ENCODE peak calls at places on chromosomes 7 and 10, in nine cellular contexts. One of them, this sample, is unnamed.

GRCh38 chr10:31242902-31243301 is 76.1 kb upstream of the ZEB1 start:
- DNase-seq in WERI-Rb-1: no peak
- DNase-seq in fibroblast of lung: peak; percentile 98
- DNase-seq in transverse colon: no peak
- DNase-seq in heart left ventricle: no peak
- DNase-seq in psoas muscle: no peak
- DNase-seq in heart right ventricle: peak; percentile 9
- DNase-seq in esophagus squamous epithelium: no peak
- DNase-seq in thoracic aorta: no peak
- DNase-seq in this sample: no peak

GRCh38 chr10:52486840-52487611 is 172.9 kb downstream of the DKK1 start:
- DNase-seq in heart right ventricle: no peak
- DNase-seq in thoracic aorta: no peak
- DNase-seq in transverse colon: no peak
- DNase-seq in fibroblast of lung: peak; percentile 93
- DNase-seq in psoas muscle: no peak
- DNase-seq in WERI-Rb-1: no peak
- DNase-seq in esophagus squamous epithelium: no peak
- DNase-seq in heart left ventricle: no peak
- DNase-seq in this sample: no peak

GRCh38 chr7:113367187-113367586 is 248.8 kb upstream of the SMIM30 start:
- DNase-seq in esophagus squamous epithelium: no peak
- DNase-seq in heart left ventricle: no peak
- DNase-seq in thoracic aorta: no peak
- DNase-seq in heart right ventricle: no peak
- DNase-seq in WERI-Rb-1: no peak
- DNase-seq in psoas muscle: no peak
- DNase-seq in transverse colon: no peak
- DNase-seq in fibroblast of lung: no peak
- DNase-seq in this sample: no peak

GRCh38 chr7:108000875-108001758 is 1.8 kb downstream of the LAMB1 start:
- DNase-seq in WERI-Rb-1: peak; percentile 74
- DNase-seq in thoracic aorta: no peak
- DNase-seq in fibroblast of lung: peak; percentile 46
- DNase-seq in psoas muscle: peak; percentile 70
- DNase-seq in transverse colon: peak; percentile 67
- DNase-seq in heart right ventricle: peak; percentile 74
- DNase-seq in heart left ventricle: peak; percentile 76
- DNase-seq in esophagus squamous epithelium: no peak
- DNase-seq in this sample: no peak

GRCh38 chr10:118256825-118257570 is 85.1 kb downstream of the FAM204A start:
- DNase-seq in heart left ventricle: no peak
- DNase-seq in WERI-Rb-1: peak; percentile 65
- DNase-seq in esophagus squamous epithelium: no peak
- DNase-seq in psoas muscle: no peak
- DNase-seq in thoracic aorta: no peak
- DNase-seq in heart right ventricle: no peak
- DNase-seq in transverse colon: no peak
- DNase-seq in fibroblast of lung: no peak
- DNase-seq in this sample: peak; percentile 20

GRCh38 chr10:18303851-18304800 is 163.9 kb downstream of the CACNB2 start:
- DNase-seq in heart right ventricle: no peak
- DNase-seq in esophagus squamous epithelium: no peak
- DNase-seq in WERI-Rb-1: no peak
- DNase-seq in transverse colon: no peak
- DNase-seq in fibroblast of lung: no peak
- DNase-seq in psoas muscle: no peak
- DNase-seq in thoracic aorta: no peak
- DNase-seq in heart left ventricle: no peak
- DNase-seq in this sample: no peak

GRCh38 chr7:6438427-6438826 is 9.3 kb downstream of the DAGLB start:
- DNase-seq in thoracic aorta: no peak
- DNase-seq in transverse colon: no peak
- DNase-seq in esophagus squamous epithelium: no peak
- DNase-seq in heart left ventricle: no peak
- DNase-seq in fibroblast of lung: no peak
- DNase-seq in psoas muscle: no peak
- DNase-seq in heart right ventricle: peak; percentile 33
- DNase-seq in WERI-Rb-1: no peak
- DNase-seq in this sample: no peak

GRCh38 chr10:86596266-86596665 is 58.1 kb upstream of the OPN4 start:
- DNase-seq in fibroblast of lung: peak; percentile 27
- DNase-seq in esophagus squamous epithelium: no peak
- DNase-seq in psoas muscle: no peak
- DNase-seq in transverse colon: no peak
- DNase-seq in thoracic aorta: no peak
- DNase-seq in WERI-Rb-1: no peak
- DNase-seq in heart left ventricle: no peak
- DNase-seq in heart right ventricle: no peak
- DNase-seq in this sample: no peak

GRCh38 chr10:3825862-3826351 is 40.9 kb upstream of the KLF6 start:
- DNase-seq in heart left ventricle: peak; percentile 50
- DNase-seq in WERI-Rb-1: no peak
- DNase-seq in psoas muscle: peak; percentile 79
- DNase-seq in esophagus squamous epithelium: no peak
- DNase-seq in fibroblast of lung: no peak
- DNase-seq in heart right ventricle: peak; percentile 62
- DNase-seq in thoracic aorta: no peak
- DNase-seq in transverse colon: no peak
- DNase-seq in this sample: no peak

GRCh38 chr7:94190599-94191061 is 186.5 kb upstream of the BET1 start:
- DNase-seq in esophagus squamous epithelium: no peak
- DNase-seq in fibroblast of lung: peak; percentile 98
- DNase-seq in WERI-Rb-1: no peak
- DNase-seq in psoas muscle: no peak
- DNase-seq in thoracic aorta: no peak
- DNase-seq in transverse colon: no peak
- DNase-seq in heart right ventricle: peak; percentile 9
- DNase-seq in heart left ventricle: peak; percentile 12
- DNase-seq in this sample: no peak

GRCh38 chr7:19561121-19561805 is 147.6 kb downstream of the POLR1F start:
- DNase-seq in transverse colon: no peak
- DNase-seq in thoracic aorta: no peak
- DNase-seq in heart left ventricle: no peak
- DNase-seq in fibroblast of lung: no peak
- DNase-seq in psoas muscle: no peak
- DNase-seq in heart right ventricle: no peak
- DNase-seq in esophagus squamous epithelium: no peak
- DNase-seq in WERI-Rb-1: no peak
- DNase-seq in this sample: no peak

GRCh38 chr7:73567701-73568685 is 10.4 kb downstream of the TBL2 start:
- DNase-seq in heart right ventricle: no peak
- DNase-seq in WERI-Rb-1: no peak
- DNase-seq in transverse colon: no peak
- DNase-seq in fibroblast of lung: peak; percentile 68
- DNase-seq in thoracic aorta: no peak
- DNase-seq in psoas muscle: no peak
- DNase-seq in esophagus squamous epithelium: no peak
- DNase-seq in heart left ventricle: no peak
- DNase-seq in this sample: no peak

GRCh38 chr7:135757719-135758411 is 9.3 kb upstream of the FAM180A start:
- DNase-seq in esophagus squamous epithelium: no peak
- DNase-seq in transverse colon: no peak
- DNase-seq in psoas muscle: no peak
- DNase-seq in fibroblast of lung: peak; percentile 94
- DNase-seq in WERI-Rb-1: no peak
- DNase-seq in heart right ventricle: peak; percentile 45
- DNase-seq in thoracic aorta: no peak
- DNase-seq in heart left ventricle: peak; percentile 41
- DNase-seq in this sample: no peak

GRCh38 chr7:8618441-8619070 is 185.1 kb downstream of the NXPH1 start:
- DNase-seq in heart left ventricle: no peak
- DNase-seq in fibroblast of lung: no peak
- DNase-seq in heart right ventricle: no peak
- DNase-seq in thoracic aorta: no peak
- DNase-seq in esophagus squamous epithelium: no peak
- DNase-seq in transverse colon: no peak
- DNase-seq in psoas muscle: no peak
- DNase-seq in WERI-Rb-1: no peak
- DNase-seq in this sample: no peak

GRCh38 chr10:13984647-13985155 is 346.0 kb downstream of the FRMD4A start:
- DNase-seq in WERI-Rb-1: no peak
- DNase-seq in psoas muscle: no peak
- DNase-seq in fibroblast of lung: peak; percentile 99
- DNase-seq in heart right ventricle: no peak
- DNase-seq in thoracic aorta: no peak
- DNase-seq in transverse colon: no peak
- DNase-seq in heart left ventricle: no peak
- DNase-seq in esophagus squamous epithelium: no peak
- DNase-seq in this sample: no peak

GRCh38 chr10:31321396-31321941 is 2.5 kb downstream of the ZEB1 start:
- DNase-seq in transverse colon: peak; percentile 7
- DNase-seq in thoracic aorta: no peak
- DNase-seq in heart right ventricle: peak; percentile 4
- DNase-seq in heart left ventricle: no peak
- DNase-seq in WERI-Rb-1: no peak
- DNase-seq in psoas muscle: no peak
- DNase-seq in esophagus squamous epithelium: no peak
- DNase-seq in fibroblast of lung: peak; percentile 24
- DNase-seq in this sample: no peak

GRCh38 chr10:34732926-34733325 is 82.2 kb downstream of the PARD3 start:
- DNase-seq in esophagus squamous epithelium: no peak
- DNase-seq in thoracic aorta: no peak
- DNase-seq in WERI-Rb-1: no peak
- DNase-seq in fibroblast of lung: peak; percentile 70
- DNase-seq in heart right ventricle: no peak
- DNase-seq in psoas muscle: no peak
- DNase-seq in transverse colon: no peak
- DNase-seq in heart left ventricle: no peak
- DNase-seq in this sample: no peak

GRCh38 chr10:131667047-131667446 is 233.8 kb upstream of the PPP2R2D start:
- DNase-seq in transverse colon: no peak
- DNase-seq in heart right ventricle: no peak
- DNase-seq in WERI-Rb-1: peak; percentile 51
- DNase-seq in heart left ventricle: no peak
- DNase-seq in esophagus squamous epithelium: no peak
- DNase-seq in thoracic aorta: no peak
- DNase-seq in fibroblast of lung: no peak
- DNase-seq in psoas muscle: no peak
- DNase-seq in this sample: no peak

GRCh38 chr7:133668296-133669060 is 415.6 kb downstream of the EXOC4 start:
- DNase-seq in heart left ventricle: no peak
- DNase-seq in transverse colon: no peak
- DNase-seq in fibroblast of lung: no peak
- DNase-seq in psoas muscle: no peak
- DNase-seq in heart right ventricle: no peak
- DNase-seq in thoracic aorta: no peak
- DNase-seq in WERI-Rb-1: no peak
- DNase-seq in esophagus squamous epithelium: no peak
- DNase-seq in this sample: no peak

GRCh38 chr7:104327963-104328307 is 468 bp upstream of the LHFPL3 start:
- DNase-seq in transverse colon: no peak
- DNase-seq in heart right ventricle: no peak
- DNase-seq in heart left ventricle: no peak
- DNase-seq in esophagus squamous epithelium: no peak
- DNase-seq in psoas muscle: no peak
- DNase-seq in fibroblast of lung: no peak
- DNase-seq in thoracic aorta: no peak
- DNase-seq in WERI-Rb-1: no peak
- DNase-seq in this sample: no peak
- H3K27me3 ChIP-seq in transverse colon: peaks cover 89% of the 10 kb centered on the region
- H3K27me3 ChIP-seq in heart right ventricle: peaks cover 38% of the 10 kb centered on the region
- H3K27me3 ChIP-seq in heart left ventricle: peaks cover 13% of the 10 kb centered on the region
- H3K27me3 ChIP-seq in esophagus squamous epithelium: peaks cover 19% of the 10 kb centered on the region
- H3K27me3 ChIP-seq in psoas muscle: peaks cover 50% of the 10 kb centered on the region
- H3K27me3 ChIP-seq in fibroblast of lung: peaks cover 16% of the 10 kb centered on the region
- H3K27me3 ChIP-seq in thoracic aorta: no peaks in the 10 kb centered on the region
- H3K27me3 ChIP-seq in WERI-Rb-1: no peaks in the 10 kb centered on the region
- H3K27me3 ChIP-seq in this sample: peaks cover 8% of the 10 kb centered on the region

GRCh38 chr7:101397243-101397642 is 34.6 kb downstream of the COL26A1 start:
- DNase-seq in esophagus squamous epithelium: no peak
- DNase-seq in thoracic aorta: no peak
- DNase-seq in fibroblast of lung: no peak
- DNase-seq in transverse colon: no peak
- DNase-seq in psoas muscle: no peak
- DNase-seq in heart right ventricle: no peak
- DNase-seq in heart left ventricle: no peak
- DNase-seq in WERI-Rb-1: no peak
- DNase-seq in this sample: no peak

GRCh38 chr7:101390901-101391301 is 28.2 kb downstream of the COL26A1 start:
- DNase-seq in heart right ventricle: peak; percentile 55
- DNase-seq in fibroblast of lung: no peak
- DNase-seq in esophagus squamous epithelium: no peak
- DNase-seq in transverse colon: peak; percentile 23
- DNase-seq in heart left ventricle: peak; percentile 44
- DNase-seq in thoracic aorta: no peak
- DNase-seq in WERI-Rb-1: peak; percentile 56
- DNase-seq in psoas muscle: no peak
- DNase-seq in this sample: no peak

GRCh38 chr7:101393865-101394264 is 31.2 kb downstream of the COL26A1 start:
- DNase-seq in psoas muscle: no peak
- DNase-seq in transverse colon: no peak
- DNase-seq in heart left ventricle: no peak
- DNase-seq in fibroblast of lung: no peak
- DNase-seq in WERI-Rb-1: no peak
- DNase-seq in thoracic aorta: no peak
- DNase-seq in heart right ventricle: no peak
- DNase-seq in esophagus squamous epithelium: no peak
- DNase-seq in this sample: no peak

GRCh38 chr7:101395376-101395775 is 32.7 kb downstream of the COL26A1 start:
- DNase-seq in heart right ventricle: no peak
- DNase-seq in psoas muscle: no peak
- DNase-seq in WERI-Rb-1: no peak
- DNase-seq in fibroblast of lung: no peak
- DNase-seq in thoracic aorta: no peak
- DNase-seq in heart left ventricle: no peak
- DNase-seq in esophagus squamous epithelium: no peak
- DNase-seq in transverse colon: no peak
- DNase-seq in this sample: no peak

GRCh38 chr7:101391991-101392390 is 29.3 kb downstream of the COL26A1 start:
- DNase-seq in fibroblast of lung: no peak
- DNase-seq in transverse colon: no peak
- DNase-seq in heart left ventricle: no peak
- DNase-seq in heart right ventricle: no peak
- DNase-seq in esophagus squamous epithelium: no peak
- DNase-seq in psoas muscle: no peak
- DNase-seq in thoracic aorta: no peak
- DNase-seq in WERI-Rb-1: no peak
- DNase-seq in this sample: no peak
- H3K27ac ChIP-seq in fibroblast of lung: no peak overlapping the region
- H3K27ac ChIP-seq in transverse colon: no peak overlapping the region
- H3K27ac ChIP-seq in heart left ventricle: no peak overlapping the region
- H3K27ac ChIP-seq in heart right ventricle: no peak overlapping the region
- H3K27ac ChIP-seq in esophagus squamous epithelium: no peak overlapping the region
- H3K27ac ChIP-seq in psoas muscle: no peak overlapping the region
- H3K27ac ChIP-seq in thoracic aorta: no peak overlapping the region
- H3K27ac ChIP-seq in WERI-Rb-1: no peak overlapping the region
- H3K27ac ChIP-seq in this sample: no peak overlapping the region

GRCh38 chr10:101143354-101143648 is 12.2 kb downstream of the TLX1 start:
- DNase-seq in thoracic aorta: no peak
- DNase-seq in WERI-Rb-1: no peak
- DNase-seq in heart left ventricle: no peak
- DNase-seq in fibroblast of lung: no peak
- DNase-seq in transverse colon: no peak
- DNase-seq in psoas muscle: no peak
- DNase-seq in heart right ventricle: no peak
- DNase-seq in esophagus squamous epithelium: no peak
- DNase-seq in this sample: no peak
- H3K27me3 ChIP-seq in thoracic aorta: peaks cover 33% of the 10 kb centered on the region
- H3K27me3 ChIP-seq in WERI-Rb-1: no peaks in the 10 kb centered on the region
- H3K27me3 ChIP-seq in heart left ventricle: peaks cover 68% of the 10 kb centered on the region
- H3K27me3 ChIP-seq in fibroblast of lung: peaks cover 81% of the 10 kb centered on the region
- H3K27me3 ChIP-seq in transverse colon: peaks cover 100% of the 10 kb centered on the region
- H3K27me3 ChIP-seq in psoas muscle: peaks cover 97% of the 10 kb centered on the region
- H3K27me3 ChIP-seq in heart right ventricle: peaks cover 98% of the 10 kb centered on the region
- H3K27me3 ChIP-seq in esophagus squamous epithelium: peaks cover 71% of the 10 kb centered on the region
- H3K27me3 ChIP-seq in this sample: peaks cover 53% of the 10 kb centered on the region

GRCh38 chr7:284762-285722 is 4.9 kb upstream of the FOXL3 start:
- DNase-seq in fibroblast of lung: no peak
- DNase-seq in psoas muscle: no peak
- DNase-seq in heart right ventricle: no peak
- DNase-seq in WERI-Rb-1: peak; percentile 6
- DNase-seq in esophagus squamous epithelium: no peak
- DNase-seq in transverse colon: peak; percentile 75
- DNase-seq in thoracic aorta: no peak
- DNase-seq in heart left ventricle: no peak
- DNase-seq in this sample: no peak
- H3K27ac ChIP-seq in fibroblast of lung: no peak overlapping the region
- H3K27ac ChIP-seq in psoas muscle: no peak overlapping the region
- H3K27ac ChIP-seq in heart right ventricle: no peak overlapping the region
- H3K27ac ChIP-seq in WERI-Rb-1: no peak overlapping the region
- H3K27ac ChIP-seq in esophagus squamous epithelium: no peak overlapping the region
- H3K27ac ChIP-seq in transverse colon: peak overlapping the region; percentile 90
- H3K27ac ChIP-seq in thoracic aorta: no peak overlapping the region
- H3K27ac ChIP-seq in heart left ventricle: no peak overlapping the region
- H3K27ac ChIP-seq in this sample: no peak overlapping the region

This sample was measured in prostate gland.